ENCODE peak calls at places on chromosomes 7 and 10, in six cellular contexts. M is Caco-2; T is CD8-positive, alpha-beta T cell; D is tibial artery; U is endothelial cell of umbilical vein; Q is adrenal gland. W is an unnamed sample. For H3K36me3 and H3K4me1, the result is how much of the 10 kb centered on the place peaks cover.

GRCh38 chr7:100446040-100446439 is 9.7 kb upstream of the PPP1R35 start:
- DNase-seq in M (no peak), T (no peak), D (no peak), U (no peak), Q (no peak), W (peak)

GRCh38 chr10:26860026-26860541 is 674 bp downstream of the ABI1 start:
- DNase-seq in M (peak), T (peak), D (peak), U (peak), Q (peak), W (peak)

GRCh38 chr10:11782793-11783557 is 40.2 kb upstream of the PROSER2 start:
- DNase-seq in M (no peak), T (no peak), D (no peak), U (peak), Q (no peak), W (peak)

GRCh38 chr7:135232720-135233119 is 918 bp upstream of the STRA8 start:
- DNase-seq in M (no peak), T (no peak), D (no peak), U (no peak), Q (no peak), W (no peak)

GRCh38 chr10:116715396-116715795 is 27.0 kb downstream of the HSPA12A start:
- DNase-seq in M (no peak), T (no peak), D (no peak), U (no peak), Q (no peak), W (no peak)

GRCh38 chr7:125747966-125748365 is 818.3 kb upstream of the POT1 start:
- DNase-seq in M (no peak), T (no peak), D (no peak), U (no peak), Q (no peak), W (no peak)

GRCh38 chr7:23938937-23939552 is 229.0 kb downstream of the STK31 start:
- DNase-seq in M (peak), T (no peak), D (no peak), U (no peak), Q (no peak), W (peak)

GRCh38 chr7:118969370-118969769 is 744.9 kb downstream of the ANKRD7 start:
- DNase-seq in M (no peak), T (no peak), D (no peak), U (no peak), Q (no peak), W (no peak)

GRCh38 chr10:128419466-128420019 is 293.3 kb upstream of the MKI67 start:
- DNase-seq in M (no peak), T (no peak), D (no peak), U (no peak), Q (no peak), W (no peak)

GRCh38 chr7:129574487-129574886 is 37.0 kb upstream of the NRF1 start:
- DNase-seq in M (no peak), T (no peak), D (no peak), U (peak), Q (no peak), W (no peak)

GRCh38 chr7:83413831-83414230 is 235.1 kb downstream of the SEMA3E start:
- DNase-seq in M (no peak), T (no peak), D (no peak), U (peak), Q (no peak), W (peak)

GRCh38 chr10:60448246-60448645 is 58.6 kb upstream of the ANK3 start:
- DNase-seq in M (no peak), T (no peak), D (no peak), U (no peak), Q (no peak), W (no peak)

GRCh38 chr10:21534611-21535493 is 820 bp downstream of the MLLT10 start:
- DNase-seq in M (peak), T (peak), D (peak), U (peak), Q (peak), W (peak)

GRCh38 chr7:37287093-37287492 is 161.6 kb downstream of the ELMO1 start:
- DNase-seq in M (no peak), T (no peak), D (no peak), U (peak), Q (no peak), W (no peak)

GRCh38 chr7:106736508-106737201 is 75.7 kb upstream of the CCDC71L start:
- DNase-seq in M (peak), T (peak), D (no peak), U (peak), Q (no peak), W (peak)

GRCh38 chr10:61974611-61975010 is 73.1 kb downstream of the ARID5B start:
- DNase-seq in M (no peak), T (no peak), D (peak), U (peak), Q (peak), W (peak)

GRCh38 chr10:7948601-7949000 is 105.9 kb upstream of the GATA3 start:
- DNase-seq in M (no peak), T (no peak), D (no peak), U (peak), Q (no peak), W (no peak)

GRCh38 chr10:55180357-55180756 is 379.3 kb upstream of the PCDH15 start:
- DNase-seq in M (no peak), T (no peak), D (no peak), U (no peak), Q (no peak), W (no peak)

DNA sequence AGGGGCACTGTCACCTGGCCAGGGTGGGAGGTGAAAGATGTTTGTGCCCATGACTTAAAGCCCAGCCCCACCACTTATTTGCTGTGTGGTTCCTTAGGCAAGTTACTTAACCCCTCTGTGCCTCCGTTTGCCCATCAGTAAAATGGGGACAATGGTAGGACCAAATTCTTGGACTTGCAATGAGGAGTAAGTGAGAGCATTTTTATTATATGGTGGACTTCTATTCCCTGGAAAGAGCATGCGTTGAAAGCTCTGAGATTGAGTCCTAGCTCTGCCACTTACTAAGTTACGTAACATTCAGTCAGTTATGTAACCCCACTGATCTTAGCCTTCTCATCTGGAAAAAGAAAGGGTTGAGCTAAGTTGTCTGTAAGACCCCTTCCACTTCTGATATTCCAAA is 18.8 kb downstream of the VSIR start:
- DNase-seq in M (no peak), T (no peak), D (no peak), U (no peak), Q (no peak), W (no peak)
- H3K36me3 ChIP-seq in M (under half), T (half or more), D (half or more), U (under half), Q (under half), W (under half)

GRCh38 chr7:140209866-140210609 is 33.3 kb upstream of the KDM7A start:
- DNase-seq in M (no peak), T (peak), D (peak), U (no peak), Q (no peak), W (no peak)

GRCh38 chr7:140212100-140212881 is 35.5 kb upstream of the KDM7A start:
- DNase-seq in M (no peak), T (no peak), D (no peak), U (no peak), Q (no peak), W (no peak)

GRCh38 chr7:140213684-140214074 is 36.9 kb upstream of the KDM7A start:
- DNase-seq in M (no peak), T (no peak), D (no peak), U (no peak), Q (no peak), W (peak)

GRCh38 chr7:140214075-140214684 is 37.4 kb upstream of the KDM7A start:
- DNase-seq in M (no peak), T (no peak), D (no peak), U (no peak), Q (no peak), W (peak)

DNA sequence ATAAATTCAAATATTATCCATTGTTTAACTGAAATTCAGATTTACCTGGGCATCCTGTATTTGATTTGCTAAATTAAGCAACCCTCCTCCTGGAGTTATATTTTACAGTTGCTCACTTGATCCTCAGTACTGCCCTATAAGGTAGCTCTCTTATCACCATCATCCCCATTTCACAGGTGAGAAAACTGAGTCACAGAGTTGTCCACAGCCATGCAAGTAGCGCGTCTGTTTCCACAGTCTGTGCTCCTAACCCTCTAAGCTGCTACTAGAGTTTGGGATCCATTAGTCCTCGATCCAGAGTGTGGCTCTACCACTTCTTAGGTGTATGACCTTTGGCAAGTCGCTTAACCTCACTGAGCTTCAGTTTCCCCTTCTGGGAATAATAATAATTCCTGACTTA is 34.9 kb upstream of the KDM7A start:
- DNase-seq in M (no peak), T (no peak), D (no peak), U (no peak), Q (no peak), W (no peak)
- H3K4me1 ChIP-seq in M (under half), T (under half), D (under half), U (under half), Q (under half), W (under half)

DNA sequence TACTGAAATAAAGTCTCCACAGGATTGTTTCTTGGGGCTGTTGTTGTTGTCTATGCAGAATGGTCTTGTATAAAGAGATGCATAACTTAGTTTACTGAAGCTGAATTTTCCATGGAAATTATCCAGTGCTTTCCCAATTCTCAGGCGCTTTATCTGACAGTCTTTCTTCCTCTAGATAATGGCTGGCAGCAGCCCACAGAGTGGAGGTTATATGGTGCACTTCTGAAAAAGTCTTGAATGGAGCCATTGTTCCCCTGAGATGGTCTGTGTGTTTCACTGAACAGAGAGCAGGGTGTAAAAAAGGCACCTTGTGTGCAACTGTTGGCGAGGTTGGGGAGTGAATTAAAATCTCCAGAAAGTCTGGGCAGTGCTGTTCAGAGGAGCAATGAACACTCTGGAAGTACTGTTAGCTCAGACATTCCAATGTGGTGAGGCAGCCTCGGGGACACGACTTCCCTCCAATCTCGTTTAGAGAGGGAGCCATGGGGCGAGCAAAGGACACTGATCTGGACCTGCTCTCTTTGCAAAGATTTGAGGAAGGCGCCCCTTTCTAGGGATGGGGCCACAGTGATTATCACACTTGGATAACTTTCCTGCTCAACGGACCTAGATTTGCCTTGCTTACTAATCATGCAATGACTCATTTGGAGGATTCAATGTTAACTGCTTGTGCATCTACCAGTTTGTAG is 2.0 kb upstream of the PLCE1 start:
- DNase-seq in M (peak), T (no peak), D (peak), U (peak), Q (no peak), W (peak)
- H3K4me3 ChIP-seq in M (peak), T (no peak), D (no peak), U (no peak), Q (no peak), W (no peak)

GRCh38 chr7:117129538-117129955 is 176.2 kb downstream of the ST7 start:
- DNase-seq in M (no peak), T (no peak), D (no peak), U (no peak), Q (no peak), W (no peak)
- H3K36me3 ChIP-seq in M (under half), T (under half), D (under half), U (under half), Q (under half), W (under half)

GRCh38 chr7:4880218-4880617 is 3.3 kb downstream of the RADIL start:
- DNase-seq in M (no peak), T (no peak), D (no peak), U (no peak), Q (no peak), W (peak)

GRCh38 chr7:4879401-4880081 is 4.0 kb downstream of the RADIL start:
- DNase-seq in M (no peak), T (no peak), D (no peak), U (no peak), Q (no peak), W (no peak)

GRCh38 chr7:4882742-4883351 is 669 bp downstream of the RADIL start:
- DNase-seq in M (no peak), T (no peak), D (no peak), U (no peak), Q (no peak), W (peak)

GRCh38 chr7:4883352-4884144 is at the start of gene RADIL:
- DNase-seq in M (peak), T (peak), D (peak), U (peak), Q (peak), W (peak)

GRCh38 chr7:4882169-4882741 is 1.3 kb downstream of the RADIL start:
- DNase-seq in M (no peak), T (no peak), D (peak), U (peak), Q (no peak), W (peak)
- H3K4me1 ChIP-seq in M (under half), T (under half), D (under half), U (under half), Q (under half), W (under half)

DNA sequence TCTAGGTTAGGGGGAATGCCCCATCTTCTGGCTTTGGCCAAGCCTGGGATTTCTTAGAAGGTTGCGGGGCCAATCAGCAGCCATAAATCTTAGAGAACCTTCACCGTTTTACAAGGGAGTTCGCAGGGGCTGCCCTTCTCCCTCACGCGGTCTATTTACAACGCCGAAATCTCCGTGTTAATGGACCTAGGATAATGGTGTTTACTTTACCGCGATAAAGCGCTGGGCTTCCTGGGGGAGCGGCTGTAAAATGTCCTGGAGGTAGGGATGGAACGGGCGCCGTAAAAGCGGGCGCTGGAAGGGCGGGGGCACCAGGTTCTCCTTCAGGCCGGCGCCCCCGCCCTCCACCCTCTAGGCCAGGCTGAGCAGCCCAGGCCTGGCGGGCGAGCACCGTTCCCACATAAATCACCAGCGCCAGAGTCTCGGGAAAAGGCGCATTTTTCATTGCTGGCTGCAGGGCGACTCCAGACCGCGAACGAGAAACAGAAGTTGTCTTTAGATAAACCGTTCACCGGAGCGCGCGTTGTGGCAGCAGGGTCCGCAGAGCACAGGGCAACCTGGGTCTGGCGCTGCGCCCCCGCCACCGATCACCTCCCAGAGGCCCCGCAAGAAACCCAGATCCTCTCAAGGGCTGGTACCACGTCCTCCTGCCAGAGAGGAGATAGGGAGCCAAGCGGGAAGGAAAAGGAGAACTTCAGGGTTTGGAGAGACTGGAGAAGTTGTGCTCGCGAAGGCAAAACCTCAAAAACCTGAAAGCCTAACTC is 12.5 kb upstream of the NKX2-3 start:
- DNase-seq in M (peak), T (no peak), D (no peak), U (no peak), Q (no peak), W (no peak)
- H3K4me3 ChIP-seq in M (peak), T (no peak), D (no peak), U (no peak), Q (no peak), W (peak)

GRCh38 chr10:79130255-79130654 is 61.5 kb downstream of the ZMIZ1 start:
- DNase-seq in M (no peak), T (no peak), D (no peak), U (no peak), Q (no peak), W (no peak)
- H3K36me3 ChIP-seq in M (under half), T (under half), D (under half), U (under half), Q (under half), W (under half)

GRCh38 chr10:100357073-100357858 is 10.2 kb downstream of the SCD start:
- DNase-seq in M (no peak), T (no peak), D (no peak), U (no peak), Q (no peak), W (no peak)
- H3K4me1 ChIP-seq in M (half or more), T (under half), D (under half), U (under half), Q (under half), W (under half)

DNA sequence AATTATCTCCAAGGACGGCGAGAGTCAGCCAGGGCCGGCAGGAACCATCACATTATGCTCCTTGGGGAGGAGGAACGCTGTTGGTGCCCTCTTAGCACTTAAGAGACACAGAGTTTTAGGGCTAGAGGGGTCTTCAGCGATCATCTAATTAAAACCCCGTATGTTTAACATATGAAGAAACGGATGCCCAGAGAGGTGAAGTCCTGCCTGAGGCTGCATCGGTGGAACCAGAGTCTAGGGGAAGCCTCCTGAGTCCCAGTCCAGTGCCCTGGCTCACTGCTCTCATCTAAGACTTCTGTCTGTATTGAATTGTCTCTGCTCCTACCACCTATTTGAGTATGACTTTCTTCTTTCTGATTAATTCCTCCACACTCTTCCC is 688 bp upstream of the ABCB4 start:
- DNase-seq in M (no peak), T (no peak), D (no peak), U (no peak), Q (no peak), W (no peak)
- H3K4me3 ChIP-seq in M (no peak), T (no peak), D (peak), U (no peak), Q (peak), W (no peak)

DNA sequence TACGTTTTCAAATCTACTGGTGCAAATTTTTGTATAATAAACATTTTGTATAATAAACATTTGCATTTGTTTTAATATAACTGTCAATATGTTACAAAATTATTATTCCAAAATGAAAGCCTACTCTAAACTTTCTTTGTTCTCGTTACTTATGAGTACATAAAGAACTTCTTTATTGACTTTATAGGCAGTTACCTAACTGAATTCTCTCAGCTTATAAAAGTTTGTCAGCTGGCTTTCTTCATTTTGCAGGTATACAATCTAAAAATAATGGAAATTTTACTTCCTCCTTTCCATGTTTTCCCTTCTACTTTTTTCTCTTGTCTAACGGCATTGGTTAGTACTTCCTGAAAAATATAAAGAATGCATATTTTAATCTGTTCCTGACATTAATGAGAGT is 137.1 kb downstream of the CHCHD3 start:
- DNase-seq in M (no peak), T (no peak), D (no peak), U (no peak), Q (no peak), W (no peak)
- H3K36me3 ChIP-seq in M (under half), T (under half), D (under half), U (under half), Q (under half), W (under half)

W was measured in cardiac muscle cell.